ENCODE peak calls at places on chromosomes 1 and 21, in ten cellular contexts. H is left lung; R is testis; T is HCT116; A is left ventricle myocardium inferior; S is neuronal stem cell; Y is CD8-positive, alpha-beta T cell; K is pancreas; U is adrenal gland; O is colonic mucosa. I is an unnamed sample.

GRCh38 chr1:31798433-31799195 is 17.2 kb downstream of the SPOCD1 start:
- DNase-seq in H (peak; percentile 63), R (no peak), T (no peak), A (no peak), S (no peak), Y (no peak), K (no peak), U (peak; percentile 25), O (no peak), I (no peak)

GRCh38 chr1:150808851-150809250 is 791 bp upstream of the CTSK start:
- DNase-seq in H (no peak), R (no peak), T (no peak), A (no peak), S (no peak), Y (no peak), K (no peak), U (no peak), O (no peak), I (no peak)

GRCh38 chr1:27787895-27788294 is 14.9 kb downstream of the STX12 start:
- DNase-seq in H (no peak), R (no peak), T (no peak), A (no peak), S (no peak), Y (no peak), K (no peak), U (peak; percentile 14), O (no peak), I (no peak)

GRCh38 chr21:44497641-44498243 is 42.3 kb downstream of the KRTAP10-1 start:
- DNase-seq in H (peak; percentile 34), R (no peak), T (no peak), A (no peak), S (no peak), Y (no peak), K (peak; percentile 30), U (no peak), O (no peak), I (no peak)

GRCh38 chr21:15415541-15416261 is 314.1 kb upstream of the USP25 start:
- DNase-seq in H (no peak), R (peak; percentile 39), T (no peak), A (no peak), S (no peak), Y (no peak), K (no peak), U (peak; percentile 30), O (no peak), I (no peak)

GRCh38 chr1:100034465-100034864 is 64.7 kb downstream of the SLC35A3 start:
- DNase-seq in H (no peak), R (no peak), T (no peak), A (no peak), S (no peak), Y (no peak), K (no peak), U (no peak), O (no peak), I (no peak)

GRCh38 chr1:211095381-211095780 is 38.6 kb downstream of the KCNH1 start:
- DNase-seq in H (no peak), R (no peak), T (no peak), A (no peak), S (no peak), Y (no peak), K (no peak), U (no peak), O (no peak), I (no peak)

GRCh38 chr1:232776526-232776925 is 28.7 kb upstream of the MAP10 start:
- DNase-seq in H (no peak), R (no peak), T (no peak), A (no peak), S (no peak), Y (no peak), K (no peak), U (no peak), O (no peak), I (no peak)

GRCh38 chr21:36203603-36203889 is 46.9 kb downstream of the DOP1B start:
- DNase-seq in H (no peak), R (no peak), T (peak; percentile 59), A (no peak), S (no peak), Y (no peak), K (peak; percentile 48), U (peak; percentile 52), O (no peak), I (no peak)

GRCh38 chr1:25727819-25728286 is 72.1 kb upstream of the SELENON start:
- DNase-seq in H (peak; percentile 47), R (peak; percentile 83), T (no peak), A (peak; percentile 82), S (no peak), Y (no peak), K (peak; percentile 68), U (peak; percentile 84), O (peak; percentile 70), I (no peak)

GRCh38 chr1:225962440-225962975 is 21.5 kb upstream of the LEFTY2 start:
- DNase-seq in H (no peak), R (peak; percentile 79), T (no peak), A (peak; percentile 33), S (no peak), Y (peak; percentile 78), K (peak; percentile 47), U (peak; percentile 56), O (peak; percentile 80), I (peak; percentile 25)

GRCh38 chr1:147163019-147163418 is 9.3 kb downstream of the PRKAB2 start:
- DNase-seq in H (no peak), R (no peak), T (no peak), A (no peak), S (no peak), Y (no peak), K (no peak), U (no peak), O (no peak), I (no peak)
- H3K36me3 ChIP-seq in H (no peaks in the 10 kb centered on the region), R (no peaks in the 10 kb centered on the region), T (peaks cover 16% of the 10 kb centered on the region), A (peaks cover 81% of the 10 kb centered on the region), S (peaks cover 9% of the 10 kb centered on the region), Y (peaks cover 17% of the 10 kb centered on the region), K (peaks cover 29% of the 10 kb centered on the region), U (no peaks in the 10 kb centered on the region), O (no peaks in the 10 kb centered on the region), I (peaks cover 44% of the 10 kb centered on the region)

DNA sequence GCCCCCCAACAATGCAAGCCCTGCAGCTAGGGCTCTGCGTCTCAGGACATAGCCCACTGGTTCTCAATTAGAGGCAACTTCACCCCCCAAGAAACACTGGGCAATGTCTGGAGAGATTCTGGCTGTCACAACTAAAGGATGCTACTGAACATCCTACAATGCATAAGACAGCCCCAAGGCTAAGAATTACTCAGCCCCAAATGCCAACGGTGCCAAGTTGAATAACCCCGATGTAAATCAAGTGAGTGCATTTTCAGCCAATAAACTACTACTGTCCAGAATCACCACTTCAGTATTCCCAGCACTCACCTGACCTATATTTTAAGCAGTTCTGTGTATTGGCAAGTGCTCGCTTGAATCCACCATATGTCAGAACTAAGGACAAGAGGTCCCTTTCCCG is 6.9 kb downstream of the RIPK4 start:
- DNase-seq in H (no peak), R (no peak), T (no peak), A (no peak), S (no peak), Y (no peak), K (no peak), U (no peak), O (no peak), I (no peak)
- H3K4me1 ChIP-seq in H (peaks cover 48% of the 10 kb centered on the region), R (no peaks in the 10 kb centered on the region), T (peaks cover 36% of the 10 kb centered on the region), A (peaks cover 17% of the 10 kb centered on the region), S (peaks cover 21% of the 10 kb centered on the region), Y (peaks cover 9% of the 10 kb centered on the region), K (peaks cover 24% of the 10 kb centered on the region), U (no peaks in the 10 kb centered on the region), O (no peaks in the 10 kb centered on the region), I (no peaks in the 10 kb centered on the region)

DNA sequence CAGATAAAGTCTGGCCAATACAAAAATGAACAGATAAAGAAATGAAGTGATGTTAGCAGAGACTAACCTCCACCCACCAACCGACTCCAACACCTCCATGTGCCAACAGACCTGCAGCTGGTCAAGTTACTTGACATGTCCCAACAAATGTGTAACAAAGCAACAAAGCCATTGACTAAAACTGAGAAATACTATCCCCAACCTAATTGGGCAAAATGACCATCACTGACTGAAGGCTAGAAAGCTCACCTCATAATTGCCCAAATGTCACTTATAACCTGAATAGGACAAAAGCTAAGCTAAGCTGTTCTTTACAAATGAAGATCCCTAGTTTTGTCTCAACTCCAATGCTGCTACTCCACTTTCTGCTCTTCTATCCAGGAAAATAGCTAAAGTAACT is 7.5 kb downstream of the KDM5B start:
- DNase-seq in H (no peak), R (no peak), T (no peak), A (no peak), S (no peak), Y (no peak), K (no peak), U (no peak), O (no peak), I (no peak)
- H3K36me3 ChIP-seq in H (no peaks in the 10 kb centered on the region), R (no peaks in the 10 kb centered on the region), T (no peaks in the 10 kb centered on the region), A (no peaks in the 10 kb centered on the region), S (peaks cover 13% of the 10 kb centered on the region), Y (no peaks in the 10 kb centered on the region), K (no peaks in the 10 kb centered on the region), U (no peaks in the 10 kb centered on the region), O (no peaks in the 10 kb centered on the region), I (no peaks in the 10 kb centered on the region)

GRCh38 chr1:12475947-12476346 is 142.1 kb downstream of the DHRS3 start:
- DNase-seq in H (no peak), R (no peak), T (no peak), A (no peak), S (no peak), Y (no peak), K (no peak), U (no peak), O (no peak), I (no peak)
- H3K4me1 ChIP-seq in H (peaks cover 75% of the 10 kb centered on the region), R (peaks cover 23% of the 10 kb centered on the region), T (peaks cover 62% of the 10 kb centered on the region), A (peaks cover 100% of the 10 kb centered on the region), S (no peaks in the 10 kb centered on the region), Y (peaks cover 100% of the 10 kb centered on the region), K (peaks cover 38% of the 10 kb centered on the region), U (peaks cover 63% of the 10 kb centered on the region), O (peaks cover 54% of the 10 kb centered on the region), I (peaks cover 70% of the 10 kb centered on the region)

GRCh38 chr1:193120604-193121166 is 1.1 kb upstream of the CDC73 start:
- DNase-seq in H (no peak), R (no peak), T (no peak), A (no peak), S (no peak), Y (no peak), K (no peak), U (no peak), O (no peak), I (no peak)
- H3K36me3 ChIP-seq in H (no peaks in the 10 kb centered on the region), R (no peaks in the 10 kb centered on the region), T (peaks cover 8% of the 10 kb centered on the region), A (peaks cover 7% of the 10 kb centered on the region), S (peaks cover 2% of the 10 kb centered on the region), Y (no peaks in the 10 kb centered on the region), K (no peaks in the 10 kb centered on the region), U (no peaks in the 10 kb centered on the region), O (no peaks in the 10 kb centered on the region), I (peaks cover under 1% of the 10 kb centered on the region)